ENCODE peak calls at places on chromosomes 7 and 10, in four cellular contexts. One of them, this sample, is unnamed. For H3K9me3, the result is how much of the 10 kb centered on the place peaks cover.

GRCh38 chr7:111138196-111138569 is 47.3 kb downstream of the LRRN3 start:
- DNase-seq in endodermal cell: no peak
- DNase-seq in breast epithelium: no peak
- DNase-seq in CD8-positive, alpha-beta memory T cell: peak
- DNase-seq in this sample: peak

GRCh38 chr10:11515596-11516418 is 95.6 kb downstream of the USP6NL start:
- DNase-seq in endodermal cell: peak
- DNase-seq in breast epithelium: no peak
- DNase-seq in CD8-positive, alpha-beta memory T cell: no peak
- DNase-seq in this sample: no peak

GRCh38 chr7:95434501-95435421 is at the start of gene PON2:
- DNase-seq in endodermal cell: peak
- DNase-seq in breast epithelium: peak
- DNase-seq in CD8-positive, alpha-beta memory T cell: peak
- DNase-seq in this sample: no peak

GRCh38 chr10:90420637-90421318 is 437.1 kb downstream of the HTR7 start:
- DNase-seq in endodermal cell: no peak
- DNase-seq in breast epithelium: no peak
- DNase-seq in CD8-positive, alpha-beta memory T cell: no peak
- DNase-seq in this sample: no peak

GRCh38 chr7:157683251-157684156 is 346.7 kb downstream of the DNAJB6 start:
- DNase-seq in endodermal cell: peak
- DNase-seq in breast epithelium: no peak
- DNase-seq in CD8-positive, alpha-beta memory T cell: no peak
- DNase-seq in this sample: no peak

GRCh38 chr7:73904219-73905136 is 43.5 kb downstream of the TMEM270 start:
- DNase-seq in endodermal cell: peak
- DNase-seq in breast epithelium: no peak
- DNase-seq in CD8-positive, alpha-beta memory T cell: no peak
- DNase-seq in this sample: no peak

GRCh38 chr10:46097576-46098317 is 51.7 kb upstream of the MSMB start:
- DNase-seq in endodermal cell: peak
- DNase-seq in breast epithelium: no peak
- DNase-seq in CD8-positive, alpha-beta memory T cell: no peak
- DNase-seq in this sample: no peak

GRCh38 chr10:43194861-43195260 is 56.6 kb downstream of the CSGALNACT2 start:
- DNase-seq in endodermal cell: no peak
- DNase-seq in breast epithelium: no peak
- DNase-seq in CD8-positive, alpha-beta memory T cell: no peak
- DNase-seq in this sample: no peak

GRCh38 chr10:22620140-22620857 is 94.1 kb downstream of the PIP4K2A start:
- DNase-seq in endodermal cell: no peak
- DNase-seq in breast epithelium: peak
- DNase-seq in CD8-positive, alpha-beta memory T cell: no peak
- DNase-seq in this sample: no peak

GRCh38 chr10:67140641-67141040 is 214.8 kb downstream of the LRRTM3 start:
- DNase-seq in endodermal cell: peak
- DNase-seq in breast epithelium: no peak
- DNase-seq in CD8-positive, alpha-beta memory T cell: no peak
- DNase-seq in this sample: no peak

GRCh38 chr10:124162136-124162535 is 68.7 kb upstream of the CHST15 start:
- DNase-seq in endodermal cell: no peak
- DNase-seq in breast epithelium: no peak
- DNase-seq in CD8-positive, alpha-beta memory T cell: no peak
- DNase-seq in this sample: no peak

GRCh38 chr7:111730476-111731300 is 168.4 kb upstream of the IMMP2L start:
- DNase-seq in endodermal cell: no peak
- DNase-seq in breast epithelium: no peak
- DNase-seq in CD8-positive, alpha-beta memory T cell: no peak
- DNase-seq in this sample: no peak

GRCh38 chr7:88480901-88481300 is 174.2 kb upstream of the STEAP4 start:
- DNase-seq in endodermal cell: no peak
- DNase-seq in breast epithelium: no peak
- DNase-seq in CD8-positive, alpha-beta memory T cell: no peak
- DNase-seq in this sample: no peak

DNA sequence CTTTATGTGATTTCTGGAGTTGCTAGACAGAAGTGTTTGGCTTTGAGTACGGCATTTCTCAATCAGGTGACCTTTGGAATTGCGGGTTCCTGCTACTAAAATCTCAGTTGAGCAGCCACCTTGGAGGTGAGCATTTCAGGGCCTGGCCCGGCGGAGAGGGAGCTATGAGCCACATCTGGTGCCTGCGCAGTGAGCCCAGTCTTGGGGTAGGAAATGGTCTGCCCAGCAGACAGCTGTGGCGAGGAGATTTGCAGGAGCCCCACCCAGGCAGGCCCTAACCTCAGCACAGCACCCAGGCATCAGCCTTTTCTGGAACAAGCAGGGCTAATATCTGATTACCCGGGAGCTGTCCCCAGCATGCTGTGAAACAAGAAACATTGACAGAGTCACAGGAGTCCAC is 547.9 kb upstream of the FOXK1 start:
- DNase-seq in endodermal cell: no peak
- DNase-seq in breast epithelium: no peak
- DNase-seq in CD8-positive, alpha-beta memory T cell: no peak
- DNase-seq in this sample: no peak
- H3K9me3 ChIP-seq in endodermal cell: under half
- H3K9me3 ChIP-seq in breast epithelium: under half
- H3K9me3 ChIP-seq in CD8-positive, alpha-beta memory T cell: under half
- H3K9me3 ChIP-seq in this sample: under half

GRCh38 chr10:37275216-37275777 is 149.9 kb downstream of the ANKRD30A start:
- DNase-seq in endodermal cell: no peak
- DNase-seq in breast epithelium: no peak
- DNase-seq in CD8-positive, alpha-beta memory T cell: no peak
- DNase-seq in this sample: no peak
- H3K9me3 ChIP-seq in endodermal cell: under half
- H3K9me3 ChIP-seq in breast epithelium: under half
- H3K9me3 ChIP-seq in CD8-positive, alpha-beta memory T cell: under half
- H3K9me3 ChIP-seq in this sample: under half

GRCh38 chr10:52954407-52954806 is 181.8 kb upstream of the MBL2 start:
- DNase-seq in endodermal cell: no peak
- DNase-seq in breast epithelium: no peak
- DNase-seq in CD8-positive, alpha-beta memory T cell: no peak
- DNase-seq in this sample: no peak

GRCh38 chr10:52949899-52950298 is 177.3 kb upstream of the MBL2 start:
- DNase-seq in endodermal cell: peak
- DNase-seq in breast epithelium: no peak
- DNase-seq in CD8-positive, alpha-beta memory T cell: no peak
- DNase-seq in this sample: no peak

GRCh38 chr10:52950578-52950977 is 178.0 kb upstream of the MBL2 start:
- DNase-seq in endodermal cell: peak
- DNase-seq in breast epithelium: no peak
- DNase-seq in CD8-positive, alpha-beta memory T cell: no peak
- DNase-seq in this sample: no peak

GRCh38 chr10:52952391-52953079 is 180.0 kb upstream of the MBL2 start:
- DNase-seq in endodermal cell: no peak
- DNase-seq in breast epithelium: no peak
- DNase-seq in CD8-positive, alpha-beta memory T cell: no peak
- DNase-seq in this sample: no peak

GRCh38 chr10:52951819-52952218 is 179.2 kb upstream of the MBL2 start:
- DNase-seq in endodermal cell: peak
- DNase-seq in breast epithelium: no peak
- DNase-seq in CD8-positive, alpha-beta memory T cell: no peak
- DNase-seq in this sample: no peak
- H3K9me3 ChIP-seq in endodermal cell: under half
- H3K9me3 ChIP-seq in breast epithelium: under half
- H3K9me3 ChIP-seq in CD8-positive, alpha-beta memory T cell: under half
- H3K9me3 ChIP-seq in this sample: under half

DNA sequence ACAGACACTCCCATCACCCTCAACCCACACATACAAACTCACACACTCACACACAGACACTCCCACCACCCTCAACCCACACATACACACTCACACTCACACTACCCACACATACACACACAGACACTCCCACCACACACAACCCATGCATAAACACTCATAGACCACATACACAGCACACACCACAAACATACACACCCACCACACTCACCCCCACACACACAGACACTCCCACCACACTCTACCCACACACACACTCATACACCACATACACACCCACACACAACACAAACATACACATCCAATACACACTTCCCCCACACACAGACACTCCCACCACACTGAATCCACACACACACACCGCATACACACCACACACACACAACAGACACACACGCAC is 521.2 kb downstream of the TCERG1L start:
- DNase-seq in endodermal cell: no peak
- DNase-seq in breast epithelium: no peak
- DNase-seq in CD8-positive, alpha-beta memory T cell: no peak
- DNase-seq in this sample: no peak
- H3K9me3 ChIP-seq in endodermal cell: under half
- H3K9me3 ChIP-seq in breast epithelium: under half
- H3K9me3 ChIP-seq in CD8-positive, alpha-beta memory T cell: under half
- H3K9me3 ChIP-seq in this sample: under half